ENCODE peak calls at places on chromosomes 5 and 9, in five cellular contexts. W is dermis blood vessel endothelial cell, C is germinal center, Y is HEK293T, J is left ventricle myocardium superior. X is an unnamed sample.

GRCh38 chr5:77627869-77628674 is 10.4 kb downstream of the OTP start:
- DNase-seq in C (no peak), Y (no peak), J (no peak), W (no peak), X (no peak)

GRCh38 chr5:51486158-51486557 is 102.9 kb downstream of the ISL1 start:
- DNase-seq in J (no peak), C (no peak), Y (no peak), W (no peak), X (no peak)

GRCh38 chr5:157761690-157762611 is 18.4 kb downstream of the LSM11 start:
- DNase-seq in Y (peak; percentile 66), C (peak; percentile 65), W (peak; percentile 80), J (no peak), X (peak; percentile 39)

GRCh38 chr5:67205981-67206380 is 9.4 kb upstream of the CD180 start:
- DNase-seq in C (no peak), J (no peak), Y (no peak), W (no peak), X (no peak)

GRCh38 chr9:136171009-136171800 is 33.7 kb downstream of the LHX3 start:
- DNase-seq in J (no peak), W (no peak), C (no peak), Y (peak; percentile 45), X (no peak)

GRCh38 chr9:77839459-77840140 is 191.5 kb upstream of the GNA14 start:
- DNase-seq in C (no peak), J (no peak), Y (no peak), W (peak; percentile 84), X (no peak)

GRCh38 chr5:67300321-67300720 is 103.7 kb upstream of the CD180 start:
- DNase-seq in C (no peak), W (no peak), J (no peak), Y (no peak), X (no peak)

GRCh38 chr5:39453606-39454005 is 28.8 kb upstream of the DAB2 start:
- DNase-seq in C (no peak), J (no peak), Y (no peak), W (no peak), X (no peak)

GRCh38 chr9:82538634-82539033 is 524.3 kb downstream of the RASEF start:
- DNase-seq in W (no peak), Y (no peak), C (no peak), J (no peak), X (no peak)

GRCh38 chr5:32916648-32917047 is 205.5 kb downstream of the NPR3 start:
- DNase-seq in C (no peak), W (no peak), Y (no peak), J (no peak), X (no peak)